ENCODE peak calls at places on chromosomes 1 and 21, in nine cellular contexts. Z, D, K, A, N, G, E, I and C are unnamed samples.

GRCh38 chr21:34530264-34530663 is 18.3 kb upstream of the KCNE1 start:
- DNase-seq in K (no peak), G (no peak), A (no peak), E (no peak), I (no peak), N (no peak), D (no peak), Z (no peak), C (no peak)

GRCh38 chr1:158025576-158026230 is 32.3 kb downstream of the KIRREL1 start:
- DNase-seq in D (no peak), A (no peak), I (no peak), G (no peak), Z (no peak), K (no peak), E (no peak), N (no peak), C (no peak)

GRCh38 chr1:234505774-234506114 is 26.8 kb upstream of the TARBP1 start:
- DNase-seq in D (no peak), E (no peak), I (no peak), Z (no peak), N (no peak), A (no peak), G (no peak), K (no peak), C (no peak)

GRCh38 chr1:111990026-111990877 is 784 bp upstream of the KCND3 start:
- DNase-seq in A (no peak), G (peak), K (no peak), Z (no peak), N (peak), E (peak), D (no peak), I (no peak), C (no peak)

GRCh38 chr1:61182049-61182448 is 99.7 kb downstream of the NFIA start:
- DNase-seq in E (no peak), I (no peak), K (no peak), N (no peak), D (no peak), A (no peak), Z (no peak), G (no peak), C (no peak)

GRCh38 chr1:243413431-243414151 is 157.8 kb downstream of the SDCCAG8 start:
- DNase-seq in D (no peak), Z (no peak), G (no peak), A (no peak), K (no peak), E (no peak), N (no peak), I (peak), C (no peak)

GRCh38 chr21:22490044-22490443 is 1491.8 kb downstream of the NCAM2 start:
- DNase-seq in D (no peak), N (no peak), I (no peak), E (no peak), Z (no peak), G (no peak), A (no peak), K (no peak), C (no peak)

GRCh38 chr1:103371234-103371633 is 154.3 kb upstream of the RNPC3 start:
- DNase-seq in G (no peak), I (no peak), E (no peak), K (no peak), N (no peak), Z (no peak), A (no peak), D (no peak), C (no peak)

GRCh38 chr1:245542365-245542764 is 387.6 kb downstream of the KIF26B start:
- DNase-seq in N (no peak), E (no peak), I (no peak), K (no peak), G (no peak), A (no peak), D (no peak), Z (no peak), C (no peak)

GRCh38 chr21:44585892-44586291 is 5.5 kb upstream of the KRTAP10-5 start:
- DNase-seq in E (no peak), A (no peak), K (no peak), D (no peak), I (no peak), N (no peak), Z (no peak), G (no peak), C (no peak)

GRCh38 chr1:224619209-224619608 is 3.1 kb downstream of the CNIH3 start:
- DNase-seq in I (no peak), A (no peak), K (no peak), D (no peak), Z (no peak), G (no peak), N (no peak), E (no peak), C (no peak)

GRCh38 chr1:33244809-33245186 is 11.5 kb upstream of the ZNF362 start:
- DNase-seq in Z (no peak), E (no peak), D (no peak), I (no peak), K (no peak), G (no peak), N (no peak), A (no peak), C (peak)